ENCODE peak calls at places on chromosome 6, in five cellular contexts. One of them, this sample, is unnamed.

GRCh38 chr6:120077489-120077888 is 727.9 kb upstream of the MAN1A1 start:
- DNase-seq in mesenchymal stem cell: peak
- DNase-seq in H1: no peak
- DNase-seq in H9: peak
- DNase-seq in neuronal stem cell: no peak
- DNase-seq in this sample: peak

GRCh38 chr6:159959165-159959975 is 9.5 kb upstream of the IGF2R start:
- DNase-seq in mesenchymal stem cell: no peak
- DNase-seq in H9: no peak
- DNase-seq in H1: peak
- DNase-seq in neuronal stem cell: no peak
- DNase-seq in this sample: no peak

GRCh38 chr6:56708810-56709597 is 66.3 kb upstream of the DST start:
- DNase-seq in neuronal stem cell: no peak
- DNase-seq in mesenchymal stem cell: peak
- DNase-seq in H1: no peak
- DNase-seq in H9: no peak
- DNase-seq in this sample: no peak

GRCh38 chr6:136468711-136469110 is 81.5 kb downstream of the MAP7 start:
- DNase-seq in mesenchymal stem cell: no peak
- DNase-seq in H9: no peak
- DNase-seq in H1: no peak
- DNase-seq in neuronal stem cell: no peak
- DNase-seq in this sample: no peak

GRCh38 chr6:103874575-103874974 is 985.1 kb downstream of the HACE1 start:
- DNase-seq in H9: no peak
- DNase-seq in H1: no peak
- DNase-seq in mesenchymal stem cell: no peak
- DNase-seq in neuronal stem cell: no peak
- DNase-seq in this sample: peak

GRCh38 chr6:1726341-1726763 is 116.6 kb downstream of the FOXC1 start:
- DNase-seq in H9: no peak
- DNase-seq in mesenchymal stem cell: no peak
- DNase-seq in H1: no peak
- DNase-seq in neuronal stem cell: peak
- DNase-seq in this sample: no peak

GRCh38 chr6:43687437-43688347 is at the start of gene MRPS18A:
- DNase-seq in H1: peak
- DNase-seq in H9: peak
- DNase-seq in neuronal stem cell: peak
- DNase-seq in mesenchymal stem cell: peak
- DNase-seq in this sample: peak

GRCh38 chr6:90214461-90214860 is 82.2 kb downstream of the BACH2 start:
- DNase-seq in neuronal stem cell: no peak
- DNase-seq in mesenchymal stem cell: no peak
- DNase-seq in H9: no peak
- DNase-seq in H1: no peak
- DNase-seq in this sample: no peak

GRCh38 chr6:127100510-127101140 is 17.8 kb upstream of the RSPO3 start:
- DNase-seq in neuronal stem cell: no peak
- DNase-seq in H9: no peak
- DNase-seq in mesenchymal stem cell: peak
- DNase-seq in H1: no peak
- DNase-seq in this sample: no peak

GRCh38 chr6:141139461-141139860 is 993.3 kb upstream of the GJE1 start:
- DNase-seq in mesenchymal stem cell: no peak
- DNase-seq in H1: no peak
- DNase-seq in H9: no peak
- DNase-seq in neuronal stem cell: no peak
- DNase-seq in this sample: no peak

GRCh38 chr6:45427632-45428031 is 49.9 kb upstream of the SUPT3H start:
- DNase-seq in mesenchymal stem cell: no peak
- DNase-seq in neuronal stem cell: no peak
- DNase-seq in H1: no peak
- DNase-seq in H9: no peak
- DNase-seq in this sample: no peak

GRCh38 chr6:25222006-25222715 is 57.0 kb upstream of the CARMIL1 start:
- DNase-seq in neuronal stem cell: no peak
- DNase-seq in mesenchymal stem cell: no peak
- DNase-seq in H9: no peak
- DNase-seq in H1: no peak
- DNase-seq in this sample: no peak

GRCh38 chr6:77624468-77624867 is 28.4 kb upstream of the MEI4 start:
- DNase-seq in H9: no peak
- DNase-seq in H1: no peak
- DNase-seq in neuronal stem cell: no peak
- DNase-seq in mesenchymal stem cell: no peak
- DNase-seq in this sample: no peak

GRCh38 chr6:2021713-2022125 is 223.7 kb downstream of the GMDS start:
- DNase-seq in mesenchymal stem cell: peak
- DNase-seq in H9: no peak
- DNase-seq in H1: no peak
- DNase-seq in neuronal stem cell: peak
- DNase-seq in this sample: no peak

GRCh38 chr6:145863396-145863795 is 48.8 kb upstream of the FBXO30 start:
- DNase-seq in mesenchymal stem cell: no peak
- DNase-seq in H9: no peak
- DNase-seq in neuronal stem cell: no peak
- DNase-seq in H1: no peak
- DNase-seq in this sample: no peak

GRCh38 chr6:167235421-167236238 is 55.5 kb upstream of the UNC93A start:
- DNase-seq in H1: peak
- DNase-seq in H9: no peak
- DNase-seq in mesenchymal stem cell: no peak
- DNase-seq in neuronal stem cell: no peak
- DNase-seq in this sample: no peak

GRCh38 chr6:2102316-2102883 is 143.0 kb downstream of the GMDS start:
- DNase-seq in neuronal stem cell: no peak
- DNase-seq in H1: no peak
- DNase-seq in H9: no peak
- DNase-seq in mesenchymal stem cell: no peak
- DNase-seq in this sample: no peak

GRCh38 chr6:24971067-24971466 is 35.3 kb upstream of the RIPOR2 start:
- DNase-seq in neuronal stem cell: no peak
- DNase-seq in H9: no peak
- DNase-seq in mesenchymal stem cell: no peak
- DNase-seq in H1: no peak
- DNase-seq in this sample: no peak

GRCh38 chr6:62324817-62325216 is 38.8 kb upstream of the KHDRBS2 start:
- DNase-seq in H1: no peak
- DNase-seq in H9: no peak
- DNase-seq in neuronal stem cell: no peak
- DNase-seq in mesenchymal stem cell: no peak
- DNase-seq in this sample: no peak

GRCh38 chr6:62323818-62324217 is 37.8 kb upstream of the KHDRBS2 start:
- DNase-seq in neuronal stem cell: no peak
- DNase-seq in H9: no peak
- DNase-seq in mesenchymal stem cell: no peak
- DNase-seq in H1: no peak
- DNase-seq in this sample: no peak

GRCh38 chr6:62328607-62329006 is 42.6 kb upstream of the KHDRBS2 start:
- DNase-seq in H9: no peak
- DNase-seq in H1: no peak
- DNase-seq in neuronal stem cell: no peak
- DNase-seq in mesenchymal stem cell: no peak
- DNase-seq in this sample: no peak
- H2BK12ac ChIP-seq in H9: no peak
- H2BK12ac ChIP-seq in H1: no peak
- H2BK12ac ChIP-seq in neuronal stem cell: no peak
- H2BK12ac ChIP-seq in mesenchymal stem cell: no peak
- H2BK12ac ChIP-seq in this sample: no peak

DNA sequence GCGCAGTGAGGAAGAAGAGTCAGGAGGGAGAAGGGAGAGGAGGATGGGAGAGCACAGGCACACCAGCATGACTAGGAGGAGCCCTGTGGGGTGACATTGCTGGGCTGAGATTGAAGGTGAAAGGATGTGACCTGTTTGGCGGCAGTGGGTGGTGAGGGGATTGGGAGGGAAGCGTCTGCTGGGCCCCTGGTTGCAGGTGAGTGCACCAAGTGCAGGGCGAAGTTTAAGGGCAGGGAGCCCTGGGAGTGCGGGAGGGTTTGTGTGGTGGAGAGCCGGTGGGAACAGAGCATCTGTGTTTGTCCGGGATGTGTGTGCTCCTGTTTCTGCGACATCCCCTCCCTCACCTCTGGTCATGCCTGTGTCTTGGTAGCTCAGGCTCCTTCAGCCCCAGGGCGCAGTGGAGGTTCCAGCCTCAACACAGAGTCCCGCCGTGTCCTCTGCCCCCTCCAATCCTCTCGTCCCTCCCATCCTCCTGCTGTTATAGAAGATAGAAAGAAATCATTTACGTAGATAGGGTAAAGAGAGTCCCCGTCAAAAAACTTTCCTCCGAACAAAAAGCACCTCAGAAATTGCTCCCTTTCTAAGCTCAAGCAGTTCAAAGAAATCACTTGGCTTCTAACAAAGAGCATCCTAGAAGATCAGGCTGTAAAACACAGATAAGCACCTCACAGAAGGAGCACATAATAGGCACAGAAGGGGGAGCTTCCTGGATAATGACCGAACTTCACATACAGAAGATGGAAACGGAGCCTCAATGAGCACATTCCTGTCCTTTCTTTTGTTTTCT is 25.0 kb downstream of the ULBP1 start:
- DNase-seq in neuronal stem cell: no peak
- DNase-seq in mesenchymal stem cell: no peak
- DNase-seq in H9: peak
- DNase-seq in H1: peak
- DNase-seq in this sample: no peak
- H2AFZ ChIP-seq in neuronal stem cell: no peak
- H2AFZ ChIP-seq in mesenchymal stem cell: no peak
- H2AFZ ChIP-seq in H9: no peak
- H2AFZ ChIP-seq in H1: no peak
- H2AFZ ChIP-seq in this sample: no peak

DNA sequence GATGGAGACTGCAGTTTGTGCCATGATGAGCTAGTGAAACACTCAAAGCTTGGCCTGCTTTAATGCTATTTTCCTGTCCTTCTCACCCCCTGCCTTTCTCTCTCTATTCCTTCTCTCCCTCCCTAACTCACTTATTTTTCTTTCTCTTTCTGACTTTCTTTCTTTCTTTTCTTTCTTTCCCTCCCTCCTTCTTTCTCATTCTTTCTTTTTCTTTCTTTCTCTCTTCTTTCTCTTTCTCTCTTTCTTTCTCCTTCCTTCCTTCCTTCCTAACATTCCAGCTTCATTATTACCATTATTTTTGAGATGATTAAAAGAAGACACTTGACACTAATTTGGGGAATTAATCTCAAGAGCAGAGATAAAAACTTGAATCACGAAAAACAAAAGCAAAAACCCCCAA is 39.5 kb upstream of the SLC22A23 start:
- DNase-seq in mesenchymal stem cell: no peak
- DNase-seq in H1: no peak
- DNase-seq in neuronal stem cell: no peak
- DNase-seq in H9: no peak
- DNase-seq in this sample: no peak
- H2BK12ac ChIP-seq in mesenchymal stem cell: no peak
- H2BK12ac ChIP-seq in H1: no peak
- H2BK12ac ChIP-seq in neuronal stem cell: no peak
- H2BK12ac ChIP-seq in H9: no peak
- H2BK12ac ChIP-seq in this sample: no peak

GRCh38 chr6:138803914-138804313 is 8.0 kb downstream of the ECT2L start:
- DNase-seq in H9: no peak
- DNase-seq in mesenchymal stem cell: no peak
- DNase-seq in H1: no peak
- DNase-seq in neuronal stem cell: no peak
- DNase-seq in this sample: no peak

GRCh38 chr6:138804986-138805385 is 9.1 kb downstream of the ECT2L start:
- DNase-seq in neuronal stem cell: no peak
- DNase-seq in mesenchymal stem cell: no peak
- DNase-seq in H1: no peak
- DNase-seq in H9: no peak
- DNase-seq in this sample: no peak

GRCh38 chr6:138795809-138796469 is at the start of gene ECT2L:
- DNase-seq in H1: peak
- DNase-seq in H9: peak
- DNase-seq in mesenchymal stem cell: peak
- DNase-seq in neuronal stem cell: peak
- DNase-seq in this sample: peak

GRCh38 chr6:138798028-138798427 is 2.1 kb downstream of the ECT2L start:
- DNase-seq in H1: no peak
- DNase-seq in H9: no peak
- DNase-seq in neuronal stem cell: no peak
- DNase-seq in mesenchymal stem cell: no peak
- DNase-seq in this sample: no peak

DNA sequence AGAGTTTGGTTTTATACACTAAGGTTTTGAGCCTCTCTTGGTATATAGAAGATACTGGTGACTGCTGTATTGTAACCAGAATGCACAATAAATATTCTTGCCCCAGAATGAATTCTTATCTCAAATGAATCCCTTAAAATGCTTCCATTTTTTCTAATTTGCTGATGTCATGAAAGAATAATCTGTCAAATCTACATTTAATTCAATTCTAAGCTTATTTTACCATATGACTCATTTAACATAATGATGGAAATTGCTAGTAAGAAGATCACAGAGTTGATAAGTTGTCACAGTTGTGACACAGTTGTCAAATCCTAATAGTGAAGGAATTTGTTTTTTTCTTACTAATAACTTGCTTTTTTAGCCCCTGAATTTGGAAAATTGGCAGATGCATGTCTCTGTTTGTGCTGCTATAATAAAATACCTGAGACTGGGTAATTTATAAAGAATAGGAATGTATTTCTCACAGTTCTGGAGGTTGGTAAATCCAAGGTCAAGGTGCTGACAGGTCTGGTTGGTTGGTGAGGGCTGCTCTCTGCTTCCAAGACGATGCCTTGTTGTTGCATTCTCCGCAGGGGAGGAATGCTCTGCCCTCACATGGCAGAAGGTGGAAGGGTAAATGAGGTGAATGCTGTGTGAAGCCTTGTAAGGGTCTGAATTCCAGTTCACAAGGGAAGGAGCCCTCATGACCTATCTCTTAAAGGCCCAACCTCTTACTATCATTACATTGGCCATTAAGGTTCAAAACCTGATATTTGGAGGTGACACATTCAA is 4.7 kb downstream of the ECT2L start:
- DNase-seq in H9: peak
- DNase-seq in mesenchymal stem cell: no peak
- DNase-seq in neuronal stem cell: no peak
- DNase-seq in H1: no peak
- DNase-seq in this sample: peak
- H2AFZ ChIP-seq in H9: no peak
- H2AFZ ChIP-seq in mesenchymal stem cell: no peak
- H2AFZ ChIP-seq in neuronal stem cell: peak
- H2AFZ ChIP-seq in H1: no peak
- H2AFZ ChIP-seq in this sample: no peak

DNA sequence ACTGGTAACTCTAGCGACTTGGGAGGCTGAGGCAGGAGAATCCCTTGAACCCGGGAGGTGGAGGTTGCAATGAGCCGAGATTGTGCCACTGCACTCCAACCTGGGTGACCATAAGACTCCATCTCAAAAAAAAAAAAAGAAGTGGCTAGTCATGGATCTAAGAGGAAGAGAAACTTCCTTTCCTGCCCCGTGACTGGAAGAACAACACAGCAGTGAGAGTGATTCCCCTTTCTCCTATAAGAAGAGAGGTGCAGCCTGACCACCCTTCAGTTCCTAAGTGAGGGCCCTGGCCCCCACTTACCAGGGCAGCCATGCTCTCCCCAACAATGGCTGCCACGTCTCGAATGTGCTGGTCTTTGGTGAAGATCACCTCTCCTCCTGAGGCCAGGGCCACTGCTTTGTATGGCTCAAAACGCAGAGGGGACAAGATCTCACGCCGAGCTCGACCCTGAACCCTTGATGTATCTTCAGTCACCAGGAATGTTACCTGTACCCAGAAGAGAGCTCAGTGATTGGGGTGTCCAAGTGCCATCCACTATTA is 6.3 kb downstream of the SAPCD1 start:
- DNase-seq in H1: no peak
- DNase-seq in neuronal stem cell: no peak
- DNase-seq in H9: no peak
- DNase-seq in mesenchymal stem cell: no peak
- DNase-seq in this sample: no peak
- H2BK12ac ChIP-seq in H1: no peak
- H2BK12ac ChIP-seq in neuronal stem cell: no peak
- H2BK12ac ChIP-seq in H9: no peak
- H2BK12ac ChIP-seq in mesenchymal stem cell: no peak
- H2BK12ac ChIP-seq in this sample: peak

This sample was measured in trophoblast cell.